ENCODE peak calls at places on chromosomes 5 and 9, in six cellular contexts. D is fibroblast of the aortic adventitia, H is DMS79, V is fibroblast of lung, O is SJSA1, F is T-helper 1 cell. N is an unnamed sample.

GRCh38 chr9:21812945-21813568 is 10.6 kb downstream of the MTAP start:
- DNase-seq in F (peak), D (peak), V (peak), O (peak), H (peak), N (peak)

GRCh38 chr5:73303139-73304079 is 130.4 kb downstream of the TMEM174 start:
- DNase-seq in D (no peak), O (no peak), H (no peak), V (no peak), F (no peak), N (no peak)

GRCh38 chr9:99140685-99141314 is 35.9 kb downstream of the TGFBR1 start:
- DNase-seq in H (no peak), O (peak), D (peak), F (peak), V (peak), N (peak)

GRCh38 chr5:157554180-157555030 is 21.2 kb downstream of the ADAM19 start:
- DNase-seq in O (no peak), F (no peak), V (no peak), H (no peak), D (no peak), N (no peak)

GRCh38 chr9:12719431-12719830 is 26.2 kb downstream of the TYRP1 start:
- DNase-seq in H (no peak), D (peak), O (no peak), V (peak), F (no peak), N (peak)

GRCh38 chr9:136902259-136902821 is 16.0 kb downstream of the TRAF2 start:
- DNase-seq in D (peak), O (peak), H (no peak), F (peak), V (peak), N (peak)

GRCh38 chr5:132090107-132090506 is 16.5 kb downstream of the CSF2 start:
- DNase-seq in F (no peak), H (no peak), O (peak), V (peak), D (peak), N (peak)

GRCh38 chr9:128150594-128151342 is 1.5 kb downstream of the LCN2 start:
- DNase-seq in O (no peak), V (no peak), H (no peak), F (no peak), D (no peak), N (no peak)

GRCh38 chr5:142170254-142170953 is 61.8 kb downstream of the NDFIP1 start:
- DNase-seq in O (no peak), V (no peak), H (no peak), F (no peak), D (no peak), N (no peak)

GRCh38 chr9:97714435-97714834 is 17.3 kb upstream of the XPA start:
- DNase-seq in F (no peak), O (peak), H (no peak), D (peak), V (peak), N (peak)

GRCh38 chr5:177171961-177172360 is 38.4 kb downstream of the NSD1 start:
- DNase-seq in H (no peak), O (no peak), V (no peak), F (no peak), D (no peak), N (no peak)

GRCh38 chr5:142322747-142323479 is 1.9 kb downstream of the SPRY4 start:
- DNase-seq in F (no peak), V (peak), D (peak), O (peak), H (no peak), N (peak)

GRCh38 chr5:113142186-113142585 is 165.6 kb downstream of the DCP2 start:
- DNase-seq in O (no peak), F (no peak), D (no peak), V (no peak), H (no peak), N (no peak)

GRCh38 chr9:131803758-131804411 is 64.0 kb upstream of the RAPGEF1 start:
- DNase-seq in O (no peak), D (no peak), F (no peak), H (no peak), V (no peak), N (no peak)

GRCh38 chr5:9339206-9339818 is 206.6 kb downstream of the SEMA5A start:
- DNase-seq in O (no peak), F (no peak), H (no peak), V (no peak), D (no peak), N (no peak)

GRCh38 chr9:135524130-135524861 is 3.1 kb downstream of the LCN1 start:
- DNase-seq in H (no peak), F (no peak), O (no peak), D (no peak), V (peak), N (peak)

GRCh38 chr5:170534177-170534576 is 30.4 kb downstream of the KCNIP1 start:
- DNase-seq in H (no peak), F (no peak), V (no peak), D (no peak), O (no peak), N (no peak)

GRCh38 chr5:16179511-16179935 is at the start of gene MARCHF11:
- DNase-seq in D (no peak), F (no peak), V (no peak), O (no peak), H (no peak), N (no peak)

GRCh38 chr9:116980582-116980981 is 293.5 kb downstream of the TRIM32 start:
- DNase-seq in H (no peak), F (no peak), D (no peak), O (no peak), V (no peak), N (no peak)

GRCh38 chr5:80229902-80230255 is 26.0 kb downstream of the SERINC5 start:
- DNase-seq in H (no peak), D (no peak), V (no peak), F (no peak), O (no peak), N (no peak)